ENCODE peak calls at places on chromosomes 2 and 18, in four cellular contexts. One of them, this sample, is unnamed.

GRCh38 chr2:58484629-58485028 is 243.5 kb upstream of the FANCL start:
- DNase-seq in NCI-H1436: no peak
- DNase-seq in WTC11: no peak
- DNase-seq in stimulated activated CD8-positive, alpha-beta memory T cell treated with anti-CD3 and anti-CD28 coated beads, Interleukin-4, amount 100 ng/mL, for 1 hour: no peak
- DNase-seq in this sample: no peak

GRCh38 chr18:79763407-79763806 is 34.3 kb upstream of the KCNG2 start:
- DNase-seq in NCI-H1436: no peak
- DNase-seq in WTC11: no peak
- DNase-seq in stimulated activated CD8-positive, alpha-beta memory T cell treated with anti-CD3 and anti-CD28 coated beads, Interleukin-4, amount 100 ng/mL, for 1 hour: no peak
- DNase-seq in this sample: no peak

GRCh38 chr18:58288922-58289797 is 245.1 kb downstream of the NEDD4L start:
- DNase-seq in NCI-H1436: no peak
- DNase-seq in WTC11: no peak
- DNase-seq in stimulated activated CD8-positive, alpha-beta memory T cell treated with anti-CD3 and anti-CD28 coated beads, Interleukin-4, amount 100 ng/mL, for 1 hour: no peak
- DNase-seq in this sample: no peak

GRCh38 chr2:174771136-174771535 is 6.9 kb upstream of the CHRNA1 start:
- DNase-seq in NCI-H1436: no peak
- DNase-seq in WTC11: no peak
- DNase-seq in stimulated activated CD8-positive, alpha-beta memory T cell treated with anti-CD3 and anti-CD28 coated beads, Interleukin-4, amount 100 ng/mL, for 1 hour: no peak
- DNase-seq in this sample: no peak

GRCh38 chr2:86225581-86225980 is 26.3 kb downstream of the MRPL35 start:
- DNase-seq in NCI-H1436: no peak
- DNase-seq in WTC11: no peak
- DNase-seq in stimulated activated CD8-positive, alpha-beta memory T cell treated with anti-CD3 and anti-CD28 coated beads, Interleukin-4, amount 100 ng/mL, for 1 hour: no peak
- DNase-seq in this sample: no peak

GRCh38 chr2:39158351-39158750 is 37.5 kb upstream of the SOS1 start:
- DNase-seq in NCI-H1436: no peak
- DNase-seq in WTC11: no peak
- DNase-seq in stimulated activated CD8-positive, alpha-beta memory T cell treated with anti-CD3 and anti-CD28 coated beads, Interleukin-4, amount 100 ng/mL, for 1 hour: no peak
- DNase-seq in this sample: no peak

GRCh38 chr2:23505218-23505983 is 120.4 kb downstream of the KLHL29 start:
- DNase-seq in NCI-H1436: peak; percentile 4
- DNase-seq in WTC11: peak; percentile 32
- DNase-seq in stimulated activated CD8-positive, alpha-beta memory T cell treated with anti-CD3 and anti-CD28 coated beads, Interleukin-4, amount 100 ng/mL, for 1 hour: no peak
- DNase-seq in this sample: peak; percentile 17

GRCh38 chr2:83742117-83742782 is 716.8 kb downstream of the SUCLG1 start:
- DNase-seq in NCI-H1436: no peak
- DNase-seq in WTC11: no peak
- DNase-seq in stimulated activated CD8-positive, alpha-beta memory T cell treated with anti-CD3 and anti-CD28 coated beads, Interleukin-4, amount 100 ng/mL, for 1 hour: no peak
- DNase-seq in this sample: no peak

GRCh38 chr2:150653351-150653750 is 165.9 kb upstream of the RND3 start:
- DNase-seq in NCI-H1436: no peak
- DNase-seq in WTC11: no peak
- DNase-seq in stimulated activated CD8-positive, alpha-beta memory T cell treated with anti-CD3 and anti-CD28 coated beads, Interleukin-4, amount 100 ng/mL, for 1 hour: no peak
- DNase-seq in this sample: no peak

GRCh38 chr2:30620102-30620501 is 173.1 kb downstream of the LCLAT1 start:
- DNase-seq in NCI-H1436: no peak
- DNase-seq in WTC11: no peak
- DNase-seq in stimulated activated CD8-positive, alpha-beta memory T cell treated with anti-CD3 and anti-CD28 coated beads, Interleukin-4, amount 100 ng/mL, for 1 hour: no peak
- DNase-seq in this sample: no peak

GRCh38 chr2:8572712-8573233 is 109.1 kb upstream of the ID2 start:
- DNase-seq in NCI-H1436: no peak
- DNase-seq in WTC11: no peak
- DNase-seq in stimulated activated CD8-positive, alpha-beta memory T cell treated with anti-CD3 and anti-CD28 coated beads, Interleukin-4, amount 100 ng/mL, for 1 hour: no peak
- DNase-seq in this sample: no peak